ENCODE peak calls at places on chromosome 22, in nine cellular contexts. O is activated CD8-positive, alpha-beta memory T cell treated with anti-CD3 and anti-CD28 coated beads for 48 hours; B is glutamatergic neuron; S is NCI-H526 treated with DMSO at 0.1 percent for 48 hours; J is cardiac septum; W is NCI-H510A treated with DMSO at 0.1 percent for 48 hours; E is SJCRH30; P is GM12865; T is fibroblast of mammary gland. Q is an unnamed sample.

GRCh38 chr22:27331526-27332281 is 469.9 kb downstream of the MN1 start:
- DNase-seq in O (no peak), B (peak), S (no peak), J (no peak), W (peak), E (peak), P (no peak), T (peak), Q (peak)

GRCh38 chr22:26921726-26922125 is 264.3 kb downstream of the MIAT start:
- DNase-seq in O (no peak), B (no peak), S (no peak), J (no peak), W (no peak), E (no peak), P (no peak), T (no peak), Q (no peak)

GRCh38 chr22:28341001-28341400 is 338.6 kb downstream of the TTC28 start:
- DNase-seq in O (no peak), B (no peak), S (no peak), J (no peak), W (no peak), E (no peak), P (no peak), T (peak), Q (peak)

GRCh38 chr22:19169947-19170318 is 8.6 kb downstream of the SLC25A1 start:
- DNase-seq in O (no peak), B (no peak), S (no peak), J (no peak), W (no peak), E (no peak), P (no peak), T (no peak), Q (no peak)

GRCh38 chr22:27995801-27996528 is 76.9 kb upstream of the PITPNB start:
- DNase-seq in O (no peak), B (peak), S (no peak), J (peak), W (no peak), E (no peak), P (no peak), T (no peak), Q (no peak)

GRCh38 chr22:41177626-41178424 is 27.3 kb upstream of the L3MBTL2 start:
- DNase-seq in O (no peak), B (no peak), S (no peak), J (no peak), W (no peak), E (no peak), P (no peak), T (no peak), Q (no peak)

GRCh38 chr22:19872779-19873137 is 18.1 kb upstream of the GNB1L start:
- DNase-seq in O (no peak), B (peak), S (no peak), J (peak), W (peak), E (no peak), P (no peak), T (no peak), Q (no peak)

GRCh38 chr22:31615940-31616314 is 46.1 kb downstream of the PISD start:
- DNase-seq in O (no peak), B (no peak), S (no peak), J (no peak), W (no peak), E (peak), P (peak), T (no peak), Q (no peak)

GRCh38 chr22:39244496-39245129 is at the start of gene PDGFB:
- DNase-seq in O (no peak), B (no peak), S (no peak), J (no peak), W (peak), E (no peak), P (no peak), T (no peak), Q (no peak)